ENCODE peak calls at places on chromosomes 11 and 22, in six cellular contexts. M is DND-41, V is H9, N is fibroblast of lung, S is mammary epithelial cell, R is mesendoderm. K is an unnamed sample.

GRCh38 chr11:70509476-70509875 is 111.1 kb downstream of the CTTN start:
- DNase-seq in M (no peak), V (peak; percentile 30), N (no peak), S (no peak), R (no peak), K (no peak)

GRCh38 chr11:112082729-112083128 is 3.8 kb downstream of the TIMM8B start:
- DNase-seq in M (no peak), V (no peak), N (peak; percentile 53), S (peak; percentile 31), R (no peak), K (no peak)

GRCh38 chr11:92865352-92865751 is 104.1 kb upstream of the MTNR1B start:
- DNase-seq in M (no peak), V (no peak), N (peak; percentile 72), S (peak; percentile 52), R (no peak), K (no peak)

GRCh38 chr11:95768521-95768920 is 21.1 kb downstream of the FAM76B start:
- DNase-seq in M (no peak), V (no peak), N (peak; percentile 8), S (no peak), R (peak; percentile 55), K (no peak)

GRCh38 chr11:19352072-19352735 is 111.5 kb upstream of the E2F8 start:
- DNase-seq in M (no peak), V (no peak), N (no peak), S (no peak), R (no peak), K (no peak)

GRCh38 chr11:100576044-100577021 is 110.8 kb upstream of the ARHGAP42 start:
- DNase-seq in M (peak; percentile 30), V (no peak), N (peak; percentile 54), S (peak; percentile 38), R (peak; percentile 63), K (peak; percentile 44)

GRCh38 chr11:34890812-34891211 is 25.4 kb downstream of the APIP start:
- DNase-seq in M (no peak), V (no peak), N (peak; percentile 42), S (peak; percentile 21), R (no peak), K (peak; percentile 29)

GRCh38 chr11:101552893-101553292 is 30.9 kb downstream of the TRPC6 start:
- DNase-seq in M (no peak), V (no peak), N (no peak), S (no peak), R (no peak), K (no peak)

GRCh38 chr11:36492724-36493304 is 17.3 kb downstream of the TRAF6 start:
- DNase-seq in M (peak; percentile 37), V (no peak), N (peak; percentile 43), S (peak; percentile 26), R (peak; percentile 54), K (peak; percentile 69)

GRCh38 chr22:48105254-48105653 is 1342.8 kb downstream of the TBC1D22A start:
- DNase-seq in M (no peak), V (no peak), N (no peak), S (no peak), R (no peak), K (no peak)

GRCh38 chr22:37183432-37184379 is 4.3 kb downstream of the C1QTNF6 start:
- DNase-seq in M (no peak), V (no peak), N (no peak), S (no peak), R (no peak), K (no peak)

GRCh38 chr11:824292-824880 is 3.3 kb upstream of the CRACR2B start:
- DNase-seq in M (no peak), V (no peak), N (no peak), S (no peak), R (no peak), K (no peak)

GRCh38 chr11:83409476-83409875 is 123.3 kb upstream of the CCDC90B start:
- DNase-seq in M (no peak), V (no peak), N (no peak), S (no peak), R (no peak), K (no peak)

GRCh38 chr22:38110008-38110862 is at the start of gene BAIAP2L2:
- DNase-seq in M (no peak), V (peak; percentile 40), N (no peak), S (no peak), R (no peak), K (no peak)

GRCh38 chr22:20509344-20510047 is 2.1 kb downstream of the MED15 start:
- DNase-seq in M (peak; percentile 66), V (no peak), N (peak; percentile 95), S (peak; percentile 90), R (peak; percentile 80), K (peak; percentile 42)

DNA sequence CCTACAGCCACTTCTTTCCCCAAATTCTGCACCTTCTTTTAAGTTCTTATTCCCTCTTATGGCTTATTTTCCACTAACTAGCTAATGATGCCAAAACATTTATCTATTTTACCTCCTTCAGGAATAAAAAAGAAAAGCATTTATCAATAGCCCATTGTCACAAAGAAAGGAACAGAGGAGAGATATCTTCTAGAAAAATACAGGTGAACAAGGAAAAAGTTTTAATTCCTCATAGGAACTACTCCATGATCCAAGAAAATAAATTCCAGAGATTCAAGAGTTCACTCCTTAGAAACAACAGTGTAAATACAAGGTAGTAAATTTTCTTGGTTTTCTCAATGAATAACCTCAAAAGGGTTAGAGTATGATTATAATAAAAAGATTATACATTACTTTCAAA is 52.6 kb upstream of the TOP3B start:
- DNase-seq in M (no peak), V (no peak), N (no peak), S (no peak), R (no peak), K (no peak)
- H3K79me2 ChIP-seq in M (no peaks in the 10 kb centered on the region), V (no peaks in the 10 kb centered on the region), N (no peaks in the 10 kb centered on the region), S (no peaks in the 10 kb centered on the region), R (no peaks in the 10 kb centered on the region), K (peaks cover 58% of the 10 kb centered on the region)

DNA sequence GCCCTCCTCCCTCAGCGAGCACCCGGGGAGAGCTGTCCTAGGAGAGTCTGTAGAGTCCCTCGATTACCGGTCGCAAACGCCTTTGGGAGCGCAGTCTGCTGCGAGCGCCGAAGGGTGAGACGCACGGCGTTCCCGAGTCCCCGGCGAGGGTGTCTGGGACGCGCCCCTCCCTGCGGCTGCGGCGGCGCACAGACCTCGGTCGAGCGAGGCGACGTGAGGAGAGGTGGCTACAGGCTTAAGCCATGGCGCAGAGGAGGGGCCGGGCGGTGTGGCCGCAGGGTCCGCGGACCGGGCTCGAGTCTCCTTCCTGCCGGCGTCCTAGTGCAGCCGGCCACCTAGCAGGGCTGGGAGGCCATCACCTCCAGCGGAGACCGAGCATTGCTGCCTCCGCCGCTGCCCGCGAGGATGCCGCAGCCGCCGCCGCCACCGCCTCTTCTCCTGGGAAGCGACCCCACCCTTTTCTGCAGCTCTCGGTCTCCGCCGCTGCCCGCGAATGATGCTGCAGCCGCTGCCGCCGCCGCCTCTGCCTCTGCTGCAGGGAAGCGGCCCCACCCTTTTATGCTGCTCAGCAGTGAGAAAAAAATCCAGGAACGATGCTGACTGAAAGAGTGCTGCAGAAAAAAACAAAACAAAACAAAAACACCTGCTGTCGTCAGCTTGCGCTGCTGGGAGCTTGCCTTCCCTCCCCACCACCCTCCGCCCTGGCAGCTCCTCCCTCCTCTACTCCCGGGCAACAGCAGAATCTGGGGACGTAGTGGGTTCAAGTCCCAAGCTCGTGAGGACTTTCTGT is at the start of gene MAP6:
- DNase-seq in M (no peak), V (peak; percentile 64), N (peak; percentile 11), S (peak; percentile 19), R (peak; percentile 44), K (no peak)
- H3K4me2 ChIP-seq in M (no peak within 1 kb of the TSS), V (peak within 1 kb of the TSS; percentile 43), N (peak within 1 kb of the TSS; percentile 82), S (peak within 1 kb of the TSS; percentile 99), R (peak within 1 kb of the TSS; percentile 21), K (no peak within 1 kb of the TSS)

GRCh38 chr11:10289765-10290420 is 4.1 kb downstream of the SBF2 start:
- DNase-seq in M (no peak), V (no peak), N (no peak), S (no peak), R (no peak), K (no peak)
- H3K79me2 ChIP-seq in M (peaks cover 47% of the 10 kb centered on the region), V (peaks cover 7% of the 10 kb centered on the region), N (peaks cover 77% of the 10 kb centered on the region), S (peaks cover 79% of the 10 kb centered on the region), R (peaks cover 16% of the 10 kb centered on the region), K (no peaks in the 10 kb centered on the region)

GRCh38 chr11:61021661-61022212 is 50.3 kb downstream of the CD6 start:
- DNase-seq in M (peak; percentile 66), V (peak; percentile 88), N (no peak), S (no peak), R (peak; percentile 36), K (peak; percentile 60)
- H3K4me2 ChIP-seq in M (no peak overlapping the region), V (peak overlapping the region; percentile 9), N (no peak overlapping the region), S (no peak overlapping the region), R (peak overlapping the region; percentile 45), K (peak overlapping the region; percentile 59)

GRCh38 chr11:17277024-17277584 is 565 bp downstream of the NUCB2 start:
- DNase-seq in M (peak; percentile 71), V (no peak), N (peak; percentile 65), S (peak; percentile 58), R (peak; percentile 14), K (peak; percentile 63)
- H3K79me2 ChIP-seq in M (peaks cover 74% of the 10 kb centered on the region), V (no peaks in the 10 kb centered on the region), N (peaks cover 13% of the 10 kb centered on the region), S (peaks cover 10% of the 10 kb centered on the region), R (no peaks in the 10 kb centered on the region), K (peaks cover 9% of the 10 kb centered on the region)

DNA sequence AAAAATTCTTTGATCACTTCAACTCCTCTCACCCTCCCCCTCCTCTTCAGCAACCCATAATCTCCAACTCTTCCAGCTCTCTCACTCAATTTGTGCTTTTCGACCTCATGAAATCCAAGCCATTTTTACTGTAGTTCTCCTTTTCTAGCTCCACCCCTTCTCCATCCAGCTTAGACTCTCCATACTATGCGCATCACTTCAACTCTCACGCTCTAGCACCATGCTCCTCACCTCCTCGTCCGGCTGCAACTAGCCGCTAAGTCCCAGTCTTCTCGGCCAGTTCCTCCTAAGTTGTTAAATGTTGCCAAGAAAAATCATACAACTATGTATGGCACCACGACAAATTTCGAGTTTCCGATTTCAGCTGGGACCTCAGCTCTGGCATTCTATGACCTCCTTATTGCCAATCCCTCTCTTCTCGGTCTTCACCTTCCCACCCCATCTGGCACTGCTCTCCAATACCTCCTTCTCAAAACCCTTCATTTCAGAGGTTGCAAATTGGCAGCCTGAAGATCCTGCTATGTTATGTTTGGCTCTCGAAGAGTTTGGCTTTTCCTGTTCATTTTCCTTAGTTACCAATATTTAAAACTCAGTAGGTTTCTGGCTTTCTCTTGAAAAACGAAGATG is 1.1 kb downstream of the ZNF70 start:
- DNase-seq in M (no peak), V (no peak), N (peak; percentile 25), S (no peak), R (no peak), K (no peak)
- H3K4me2 ChIP-seq in M (peak overlapping the region; percentile 99), V (peak overlapping the region; percentile 59), N (peak overlapping the region; percentile 99), S (peak overlapping the region; percentile 93), R (peak overlapping the region; percentile 82), K (peak overlapping the region; percentile 93)

DNA sequence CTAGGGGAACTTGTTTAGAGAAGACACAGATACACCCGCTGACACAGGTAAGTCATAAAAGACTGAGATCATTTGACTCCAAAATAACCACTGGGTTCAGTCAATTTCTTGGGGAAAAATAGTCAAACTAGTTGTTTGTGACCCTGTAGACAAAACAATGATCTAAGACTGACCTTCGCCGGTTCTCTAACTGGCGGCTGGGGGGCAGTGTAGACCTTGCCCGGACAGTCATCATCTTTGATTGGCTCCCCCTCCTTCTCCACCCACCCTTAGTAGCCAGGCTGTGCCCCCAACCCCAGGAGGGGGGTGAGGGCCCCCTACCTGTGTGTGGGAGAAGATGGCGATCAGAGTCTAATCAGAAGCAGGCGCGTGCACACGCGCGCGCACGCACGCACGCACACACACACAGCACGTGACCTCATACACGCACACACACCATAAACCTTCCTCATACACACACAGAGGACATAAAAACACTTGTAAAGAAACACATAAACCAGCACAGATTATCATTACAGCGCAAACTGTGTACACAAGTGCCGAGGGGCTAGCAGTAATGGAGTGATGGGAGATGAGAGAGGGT is 12.4 kb downstream of the NECTIN1 start:
- DNase-seq in M (no peak), V (no peak), N (no peak), S (no peak), R (no peak), K (no peak)
- H3K79me2 ChIP-seq in M (no peaks in the 10 kb centered on the region), V (peaks cover 45% of the 10 kb centered on the region), N (no peaks in the 10 kb centered on the region), S (peaks cover 98% of the 10 kb centered on the region), R (peaks cover 43% of the 10 kb centered on the region), K (no peaks in the 10 kb centered on the region)

GRCh38 chr22:49689858-49690257 is 137.8 kb downstream of the BRD1 start:
- DNase-seq in M (no peak), V (peak; percentile 15), N (no peak), S (no peak), R (no peak), K (no peak)
- H3K4me2 ChIP-seq in M (no peak overlapping the region), V (no peak overlapping the region), N (no peak overlapping the region), S (no peak overlapping the region), R (no peak overlapping the region), K (no peak overlapping the region)